ENCODE peak calls at places on chromosomes 6 and 20, in ten cellular contexts. P is WTC11, M is AG04449, J is germinal center, D is Karpas-422, F is DMS153, G is Daoy, Z is GM20000, Q is T-helper 1 cell, S is T-helper 17 cell. K is an unnamed sample.

GRCh38 chr6:15941168-15941567 is 187.7 kb upstream of the MYLIP start:
- DNase-seq in P (no peak), M (no peak), J (no peak), D (no peak), F (no peak), G (no peak), Z (no peak), Q (no peak), S (no peak), K (no peak)

GRCh38 chr6:39223535-39223934 is 5.7 kb downstream of the KCNK5 start:
- DNase-seq in P (no peak), M (no peak), J (no peak), D (no peak), F (no peak), G (no peak), Z (no peak), Q (no peak), S (no peak), K (no peak)

GRCh38 chr6:166003569-166003968 is 164.1 kb downstream of the TBXT start:
- DNase-seq in P (no peak), M (no peak), J (no peak), D (no peak), F (no peak), G (no peak), Z (no peak), Q (no peak), S (no peak), K (no peak)

GRCh38 chr20:62631336-62632317 is 10.7 kb upstream of the SLCO4A1 start:
- DNase-seq in P (no peak), M (no peak), J (no peak), D (no peak), F (peak), G (no peak), Z (no peak), Q (no peak), S (no peak), K (no peak)

GRCh38 chr6:113120214-113120576 is 737.0 kb upstream of the MARCKS start:
- DNase-seq in P (no peak), M (peak), J (no peak), D (no peak), F (no peak), G (peak), Z (no peak), Q (no peak), S (no peak), K (peak)

GRCh38 chr20:46959081-46959692 is 64.5 kb downstream of the EYA2 start:
- DNase-seq in P (no peak), M (peak), J (no peak), D (no peak), F (peak), G (peak), Z (no peak), Q (no peak), S (no peak), K (peak)

GRCh38 chr6:3631862-3632261 is 119.7 kb downstream of the PXDC1 start:
- DNase-seq in P (no peak), M (no peak), J (no peak), D (no peak), F (no peak), G (no peak), Z (no peak), Q (no peak), S (no peak), K (no peak)

GRCh38 chr6:11538049-11538798 is 675 bp downstream of the TMEM170B start:
- DNase-seq in P (peak), M (no peak), J (peak), D (no peak), F (no peak), G (peak), Z (peak), Q (peak), S (peak), K (no peak)

GRCh38 chr20:63874254-63874653 is 9.2 kb downstream of the TPD52L2 start:
- DNase-seq in P (no peak), M (no peak), J (no peak), D (no peak), F (no peak), G (no peak), Z (no peak), Q (no peak), S (no peak), K (no peak)

GRCh38 chr20:1961374-1961773 is 32.5 kb downstream of the PDYN start:
- DNase-seq in P (no peak), M (no peak), J (no peak), D (no peak), F (no peak), G (no peak), Z (no peak), Q (no peak), S (no peak), K (no peak)

GRCh38 chr20:10800288-10800687 is 126.5 kb upstream of the JAG1 start:
- DNase-seq in P (no peak), M (no peak), J (no peak), D (no peak), F (peak), G (no peak), Z (no peak), Q (no peak), S (no peak), K (no peak)

GRCh38 chr6:160766657-160767018 is 64.6 kb downstream of the PLG start:
- DNase-seq in P (no peak), M (no peak), J (no peak), D (no peak), F (no peak), G (no peak), Z (no peak), Q (no peak), S (no peak), K (no peak)

GRCh38 chr20:24962510-24962909 is 13.4 kb downstream of the CST7 start:
- DNase-seq in P (no peak), M (no peak), J (no peak), D (no peak), F (no peak), G (no peak), Z (no peak), Q (no peak), S (no peak), K (no peak)

GRCh38 chr20:45902199-45902701 is 9.7 kb downstream of the PLTP start:
- DNase-seq in P (no peak), M (no peak), J (no peak), D (peak), F (no peak), G (no peak), Z (no peak), Q (no peak), S (no peak), K (no peak)

GRCh38 chr6:15855311-15855710 is 192.5 kb upstream of the DTNBP1 start:
- DNase-seq in P (peak), M (no peak), J (no peak), D (no peak), F (no peak), G (no peak), Z (no peak), Q (no peak), S (no peak), K (no peak)